ENCODE peak calls at places on chromosomes 6 and 20, in five cellular contexts. One of them, this sample, is unnamed.

GRCh38 chr6:35328108-35328723 is 14.1 kb upstream of the PPARD start:
- DNase-seq in nephron progenitor cell: no peak
- DNase-seq in endodermal cell: peak; percentile 52
- DNase-seq in SK-MEL-5: no peak
- DNase-seq in left cardiac atrium: no peak
- DNase-seq in this sample: no peak

GRCh38 chr6:34151321-34152041 is 5.6 kb upstream of the GRM4 start:
- DNase-seq in SK-MEL-5: no peak
- DNase-seq in nephron progenitor cell: no peak
- DNase-seq in left cardiac atrium: no peak
- DNase-seq in endodermal cell: peak; percentile 90
- DNase-seq in this sample: no peak

GRCh38 chr6:1263039-1263849 is 48.7 kb upstream of the FOXQ1 start:
- DNase-seq in nephron progenitor cell: no peak
- DNase-seq in left cardiac atrium: no peak
- DNase-seq in endodermal cell: peak; percentile 79
- DNase-seq in SK-MEL-5: peak; percentile 34
- DNase-seq in this sample: peak; percentile 1

GRCh38 chr20:26167499-26167898 is 470.8 kb upstream of the ZNF337 start:
- DNase-seq in nephron progenitor cell: no peak
- DNase-seq in SK-MEL-5: no peak
- DNase-seq in endodermal cell: no peak
- DNase-seq in left cardiac atrium: no peak
- DNase-seq in this sample: peak; percentile 42

GRCh38 chr6:132907915-132908314 is 93.5 kb downstream of the RPS12 start:
- DNase-seq in nephron progenitor cell: no peak
- DNase-seq in endodermal cell: no peak
- DNase-seq in left cardiac atrium: no peak
- DNase-seq in SK-MEL-5: no peak
- DNase-seq in this sample: no peak

GRCh38 chr20:61605862-61606557 is 353.9 kb downstream of the CDH4 start:
- DNase-seq in nephron progenitor cell: no peak
- DNase-seq in SK-MEL-5: no peak
- DNase-seq in left cardiac atrium: no peak
- DNase-seq in endodermal cell: no peak
- DNase-seq in this sample: no peak

GRCh38 chr6:28985396-28986164 is 19.5 kb downstream of the ZNF311 start:
- DNase-seq in endodermal cell: peak; percentile 95
- DNase-seq in SK-MEL-5: peak; percentile 95
- DNase-seq in nephron progenitor cell: peak; percentile 77
- DNase-seq in left cardiac atrium: peak; percentile 88
- DNase-seq in this sample: peak; percentile 97

GRCh38 chr20:12012241-12013222 is 94.8 kb downstream of the BTBD3 start:
- DNase-seq in left cardiac atrium: no peak
- DNase-seq in nephron progenitor cell: peak; percentile 24
- DNase-seq in endodermal cell: peak; percentile 86
- DNase-seq in SK-MEL-5: peak; percentile 85
- DNase-seq in this sample: peak; percentile 41

GRCh38 chr6:33000053-33000452 is 9.3 kb downstream of the HLA-DOA start:
- DNase-seq in nephron progenitor cell: no peak
- DNase-seq in endodermal cell: peak; percentile 88
- DNase-seq in left cardiac atrium: no peak
- DNase-seq in SK-MEL-5: peak; percentile 55
- DNase-seq in this sample: no peak

GRCh38 chr6:111925296-111925695 is 52.0 kb upstream of the FYN start:
- DNase-seq in nephron progenitor cell: no peak
- DNase-seq in SK-MEL-5: no peak
- DNase-seq in endodermal cell: no peak
- DNase-seq in left cardiac atrium: no peak
- DNase-seq in this sample: peak; percentile 72

GRCh38 chr6:135812085-135812526 is 39.4 kb upstream of the PDE7B start:
- DNase-seq in left cardiac atrium: peak; percentile 28
- DNase-seq in SK-MEL-5: peak; percentile 55
- DNase-seq in nephron progenitor cell: no peak
- DNase-seq in endodermal cell: no peak
- DNase-seq in this sample: peak; percentile 62

GRCh38 chr6:84766118-84766683 is 1.8 kb upstream of the TBX18 start:
- DNase-seq in SK-MEL-5: no peak
- DNase-seq in endodermal cell: peak; percentile 70
- DNase-seq in left cardiac atrium: peak; percentile 68
- DNase-seq in nephron progenitor cell: peak; percentile 20
- DNase-seq in this sample: no peak

GRCh38 chr20:64247970-64248841 is 7.3 kb upstream of the PCMTD2 start:
- DNase-seq in left cardiac atrium: peak; percentile 7
- DNase-seq in endodermal cell: peak; percentile 43
- DNase-seq in SK-MEL-5: no peak
- DNase-seq in nephron progenitor cell: no peak
- DNase-seq in this sample: no peak